ENCODE peak calls at places on chromosomes 4 and X, in five cellular contexts. Z, U, I, H and Q are unnamed samples.

GRCh38 chr4:70178075-70178660 is 17.4 kb upstream of the ODAM start:
- DNase-seq in Z (no peak), U (no peak), I (peak), H (peak), Q (no peak)

GRCh38 chr4:88291003-88291402 is 6.6 kb upstream of the PPM1K start:
- DNase-seq in Z (no peak), U (peak), I (no peak), H (no peak), Q (no peak)

GRCh38 chr4:8241895-8242696 is 27.5 kb upstream of the HTRA3 start:
- DNase-seq in Z (peak), U (peak), I (peak), H (peak), Q (peak)

GRCh38 chr4:97950836-97951235 is 192.4 kb downstream of the STPG2 start:
- DNase-seq in Z (no peak), U (no peak), I (no peak), H (no peak), Q (no peak)

GRCh38 chrX:17456526-17456925 is 81.5 kb downstream of the NHS start:
- DNase-seq in Z (no peak), U (no peak), I (no peak), H (no peak), Q (peak)

GRCh38 chrX:68807818-68808217 is 21.0 kb upstream of the EFNB1 start:
- DNase-seq in Z (no peak), U (no peak), I (no peak), H (peak), Q (no peak)

GRCh38 chr4:93981594-93981993 is 153.0 kb downstream of the ATOH1 start:
- DNase-seq in Z (no peak), U (no peak), I (no peak), H (no peak), Q (no peak)

GRCh38 chr4:20684852-20685763 is 15.2 kb upstream of the PACRGL start:
- DNase-seq in Z (no peak), U (peak), I (no peak), H (no peak), Q (no peak)

GRCh38 chr4:13653356-13653755 is 25.8 kb upstream of the BOD1L1 start:
- DNase-seq in Z (no peak), U (no peak), I (no peak), H (peak), Q (no peak)

GRCh38 chrX:21855937-21856415 is at the start of gene YY2:
- DNase-seq in Z (no peak), U (no peak), I (no peak), H (no peak), Q (no peak)

GRCh38 chrX:39398973-39399268 is 597.7 kb downstream of the MID1IP1 start:
- DNase-seq in Z (no peak), U (no peak), I (no peak), H (no peak), Q (no peak)

GRCh38 chr4:52655505-52655904 is 3.6 kb downstream of the USP46 start:
- DNase-seq in Z (no peak), U (no peak), I (no peak), H (no peak), Q (no peak)

GRCh38 chr4:3871181-3871852 is 105.1 kb downstream of the ADRA2C start:
- DNase-seq in Z (peak), U (no peak), I (peak), H (peak), Q (peak)

GRCh38 chrX:118551426-118551825 is 55.8 kb downstream of the DOCK11 start:
- DNase-seq in Z (no peak), U (no peak), I (no peak), H (no peak), Q (no peak)

GRCh38 chr4:176150283-176150682 is 45.1 kb downstream of the SPATA4 start:
- DNase-seq in Z (no peak), U (peak), I (no peak), H (peak), Q (no peak)

GRCh38 chr4:5785806-5786680 is 75.0 kb downstream of the EVC start:
- DNase-seq in Z (no peak), U (peak), I (peak), H (no peak), Q (no peak)

GRCh38 chrX:15769300-15769954 is 20.9 kb upstream of the ZRSR2 start:
- DNase-seq in Z (no peak), U (peak), I (peak), H (peak), Q (no peak)

GRCh38 chr4:53813991-53814390 is 222.7 kb upstream of the LNX1 start:
- DNase-seq in Z (no peak), U (peak), I (no peak), H (no peak), Q (no peak)

GRCh38 chrX:40514376-40514775 is 66.4 kb upstream of the ATP6AP2 start:
- DNase-seq in Z (no peak), U (no peak), I (no peak), H (no peak), Q (no peak)

GRCh38 chr4:152307669-152308068 is 228.2 kb downstream of the FBXW7 start:
- DNase-seq in Z (no peak), U (no peak), I (no peak), H (no peak), Q (no peak)

GRCh38 chrX:38205037-38205436 is 15.6 kb downstream of the SRPX start:
- DNase-seq in Z (no peak), U (no peak), I (no peak), H (no peak), Q (no peak)

GRCh38 chr4:150176559-150176958 is 98.3 kb downstream of the DCLK2 start:
- DNase-seq in Z (no peak), U (peak), I (no peak), H (no peak), Q (no peak)

GRCh38 chr4:1019320-1019719 is 7.9 kb downstream of the FGFRL1 start:
- DNase-seq in Z (no peak), U (no peak), I (no peak), H (no peak), Q (no peak)

GRCh38 chr4:17072483-17072882 is 174.0 kb upstream of the LDB2 start:
- DNase-seq in Z (no peak), U (peak), I (no peak), H (peak), Q (no peak)

GRCh38 chr4:183348706-183349659 is 26.8 kb upstream of the CLDN24 start:
- DNase-seq in Z (no peak), U (peak), I (no peak), H (peak), Q (no peak)

GRCh38 chr4:9832640-9833039 is 51.2 kb downstream of the DRD5 start:
- DNase-seq in Z (no peak), U (no peak), I (no peak), H (no peak), Q (no peak)

GRCh38 chrX:39960219-39960618 is 137.5 kb downstream of the BCOR start:
- DNase-seq in Z (no peak), U (no peak), I (no peak), H (no peak), Q (no peak)

GRCh38 chrX:56233682-56234081 is 1.5 kb downstream of the KLF8 start:
- DNase-seq in Z (peak), U (no peak), I (peak), H (peak), Q (no peak)

DNA sequence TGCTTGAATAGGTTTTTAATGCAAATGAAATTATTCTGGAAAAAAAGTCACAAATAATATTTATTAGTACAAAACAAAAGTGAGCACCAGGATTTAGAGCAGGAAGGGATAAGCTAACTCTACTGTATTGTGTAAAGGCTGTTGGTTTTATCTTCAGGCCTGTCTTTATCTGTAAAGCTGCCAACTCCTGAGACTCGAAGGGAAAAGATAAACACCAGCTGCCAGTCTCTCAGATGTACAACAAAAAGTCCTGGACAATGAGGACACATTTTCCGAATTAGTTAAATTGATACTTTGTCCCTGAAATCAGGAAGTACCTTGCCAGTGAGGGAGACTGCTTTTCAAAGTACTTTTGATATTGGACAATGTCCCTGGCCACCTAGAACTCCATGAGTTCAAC is 8.8 kb downstream of the DDX60 start:
- DNase-seq in Z (no peak), U (peak), I (no peak), H (no peak), Q (no peak)
- H3K27ac ChIP-seq in Z (no peak), U (no peak), I (no peak), H (no peak), Q (no peak)

GRCh38 chr4:58761563-58761962 is 1651.4 kb upstream of the IGFBP7 start:
- DNase-seq in Z (no peak), U (no peak), I (no peak), H (no peak), Q (no peak)
- H2BK5ac ChIP-seq in Z (no peak), U (no peak), I (no peak), H (no peak), Q (no peak)

DNA sequence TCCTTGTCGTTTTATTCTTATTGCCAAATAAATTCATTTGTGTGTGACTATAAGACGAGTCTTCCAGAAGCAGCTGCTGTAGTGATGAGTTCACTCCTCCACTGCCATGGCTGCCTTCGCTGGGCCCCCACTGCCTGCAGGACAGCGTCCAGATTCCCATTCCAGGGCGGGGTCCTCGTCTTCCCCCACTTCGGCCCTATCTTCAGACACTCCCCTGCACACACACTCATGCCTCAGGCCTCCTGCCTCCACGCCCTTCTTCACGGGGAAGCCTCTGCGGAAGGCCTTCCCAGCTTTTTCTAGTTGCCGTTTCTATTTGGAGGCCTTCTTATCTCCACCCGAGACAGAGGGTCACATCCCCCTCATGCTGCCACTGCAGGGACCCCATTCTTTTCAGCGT is 80.4 kb downstream of the SHROOM2 start:
- DNase-seq in Z (no peak), U (no peak), I (no peak), H (no peak), Q (no peak)
- H3K27ac ChIP-seq in Z (no peak), U (no peak), I (no peak), H (no peak), Q (no peak)

GRCh38 chrX:54007682-54008081 is 36.6 kb downstream of the PHF8 start:
- DNase-seq in Z (no peak), U (no peak), I (no peak), H (no peak), Q (no peak)
- H2BK5ac ChIP-seq in Z (no peak), U (no peak), I (no peak), H (no peak), Q (no peak)

GRCh38 chr4:118972167-118972566 is 83.5 kb downstream of the SYNPO2 start:
- DNase-seq in Z (no peak), U (no peak), I (no peak), H (no peak), Q (no peak)

GRCh38 chr4:118979712-118980111 is 91.1 kb downstream of the SYNPO2 start:
- DNase-seq in Z (no peak), U (no peak), I (no peak), H (no peak), Q (no peak)

GRCh38 chr4:118973295-118973694 is 84.6 kb downstream of the SYNPO2 start:
- DNase-seq in Z (no peak), U (no peak), I (no peak), H (no peak), Q (no peak)

GRCh38 chr4:118975487-118976192 is 87.0 kb downstream of the SYNPO2 start:
- DNase-seq in Z (no peak), U (no peak), I (no peak), H (no peak), Q (no peak)

DNA sequence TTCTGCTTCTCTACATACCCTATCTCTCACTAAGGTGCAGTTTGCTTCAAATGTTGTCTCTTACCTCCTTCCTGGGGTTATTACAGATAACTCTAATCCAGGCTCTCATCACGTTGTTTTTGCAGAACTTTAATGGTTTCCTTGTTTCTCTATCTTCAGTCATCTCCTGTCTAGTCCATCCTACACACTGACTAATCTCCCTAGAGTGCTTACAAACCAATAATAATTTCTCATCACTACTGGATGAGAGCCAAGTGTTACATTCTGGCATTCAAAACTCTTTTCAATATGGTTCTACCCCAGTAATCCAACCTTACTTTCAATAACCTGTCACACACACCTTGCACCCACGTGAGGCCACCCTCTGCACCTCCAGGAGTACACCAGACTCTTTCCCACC is 86.1 kb downstream of the SYNPO2 start:
- DNase-seq in Z (no peak), U (peak), I (no peak), H (no peak), Q (no peak)
- H3K27ac ChIP-seq in Z (no peak), U (no peak), I (no peak), H (no peak), Q (no peak)

DNA sequence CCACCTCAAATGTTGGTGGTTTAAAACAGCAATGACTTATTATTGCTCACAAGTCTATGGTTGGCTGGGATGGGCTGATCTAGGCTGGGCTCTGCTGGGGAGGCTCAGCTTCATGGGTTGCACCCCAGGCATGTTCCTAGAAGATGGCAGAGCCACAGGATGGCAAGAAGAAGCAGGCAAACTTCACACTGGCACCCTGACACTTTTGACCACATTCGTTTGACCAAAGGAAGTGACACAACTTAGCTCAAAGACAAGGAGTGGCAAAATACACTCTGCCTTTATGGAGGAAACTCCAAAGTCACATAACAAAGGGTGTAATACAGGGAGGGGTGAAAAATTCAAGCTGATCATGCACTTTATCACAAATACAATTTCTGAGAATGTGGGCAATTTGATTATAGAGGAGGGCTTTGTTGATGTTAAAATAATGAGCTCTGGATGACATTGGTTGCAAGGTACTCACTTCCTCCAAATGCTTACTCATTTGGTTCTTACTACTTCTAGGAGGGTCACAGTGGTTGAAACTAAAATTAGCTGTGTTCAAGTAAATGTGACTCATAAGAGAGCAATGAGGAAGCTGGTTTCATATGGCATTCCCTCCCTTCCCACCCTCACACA is 249.2 kb upstream of the RPS6KA3 start:
- DNase-seq in Z (no peak), U (peak), I (no peak), H (peak), Q (no peak)
- H2BK5ac ChIP-seq in Z (no peak), U (peak), I (no peak), H (no peak), Q (no peak)

GRCh38 chrX:49251325-49251724 is 13.2 kb downstream of the FOXP3 start:
- DNase-seq in Z (no peak), U (no peak), I (no peak), H (no peak), Q (no peak)
- H3K27ac ChIP-seq in Z (no peak), U (no peak), I (no peak), H (no peak), Q (no peak)